ENCODE peak calls at places on chromosome 9, in four cellular contexts. M is heart left ventricle, Y is aorta, D is Caco-2. H is an unnamed sample.
A peak's percentile ranks its signal among the peaks of the same experiment; 100 is the strongest.

GRCh38 chr9:34070601-34071340 is 22.1 kb upstream of the UBAP2 start:
- DNase-seq in M (no peak), Y (no peak), D (no peak), H (no peak)

GRCh38 chr9:7095054-7095453 is 337.3 kb downstream of the KDM4C start:
- DNase-seq in M (no peak), Y (no peak), D (no peak), H (no peak)

GRCh38 chr9:91515074-91515687 is 91.5 kb upstream of the NFIL3 start:
- DNase-seq in M (peak; percentile 44), Y (peak; percentile 58), D (no peak), H (peak; percentile 58)

GRCh38 chr9:34896112-34896511 is 62.0 kb upstream of the PHF24 start:
- DNase-seq in M (no peak), Y (no peak), D (no peak), H (no peak)

GRCh38 chr9:3887798-3888495 is 362.1 kb upstream of the RFX3 start:
- DNase-seq in M (no peak), Y (no peak), D (no peak), H (no peak)

GRCh38 chr9:19102181-19102630 is 498 bp downstream of the HAUS6 start:
- DNase-seq in M (no peak), Y (no peak), D (peak; percentile 9), H (peak; percentile 53)

GRCh38 chr9:15357050-15357653 is 50.1 kb upstream of the TTC39B start:
- DNase-seq in M (no peak), Y (no peak), D (peak; percentile 29), H (no peak)

GRCh38 chr9:126389958-126390357 is 63.3 kb downstream of the MVB12B start:
- DNase-seq in M (no peak), Y (peak; percentile 29), D (no peak), H (no peak)

GRCh38 chr9:121399883-121400607 is 30.0 kb upstream of the STOM start:
- DNase-seq in M (no peak), Y (no peak), D (peak; percentile 54), H (no peak)

GRCh38 chr9:90485028-90485427 is 157.6 kb downstream of the DIRAS2 start:
- DNase-seq in M (no peak), Y (no peak), D (no peak), H (no peak)

GRCh38 chr9:18976368-18977238 is 56.4 kb downstream of the SAXO1 start:
- DNase-seq in M (no peak), Y (no peak), D (no peak), H (peak; percentile 81)

GRCh38 chr9:22528485-22528884 is 81.9 kb downstream of the DMRTA1 start:
- DNase-seq in M (no peak), Y (no peak), D (no peak), H (no peak)

GRCh38 chr9:15298362-15298761 is 8.7 kb downstream of the TTC39B start:
- DNase-seq in M (no peak), Y (no peak), D (no peak), H (no peak)

GRCh38 chr9:92325991-92326500 is 293 bp downstream of the CENPP start:
- DNase-seq in M (no peak), Y (no peak), D (no peak), H (no peak)

GRCh38 chr9:87256973-87257372 is 240.7 kb upstream of the DAPK1 start:
- DNase-seq in M (no peak), Y (no peak), D (no peak), H (no peak)

GRCh38 chr9:109556061-109556460 is 58.0 kb upstream of the PTPN3 start:
- DNase-seq in M (no peak), Y (no peak), D (peak; percentile 43), H (no peak)

GRCh38 chr9:107491081-107492053 is 1.8 kb upstream of the KLF4 start:
- DNase-seq in M (peak; percentile 63), Y (peak; percentile 67), D (no peak), H (no peak)
- H3K4me3 ChIP-seq in M (peak overlapping the region; percentile 75), Y (peak overlapping the region; percentile 27), D (no peak overlapping the region), H (no peak overlapping the region)

GRCh38 chr9:78146241-78146640 is 89.6 kb upstream of the CEP78 start:
- DNase-seq in M (no peak), Y (no peak), D (no peak), H (no peak)
- H3K9me3 ChIP-seq in M (no peaks in the 10 kb centered on the region), Y (peaks cover 2% of the 10 kb centered on the region), D (no peaks in the 10 kb centered on the region), H (no peaks in the 10 kb centered on the region)

DNA sequence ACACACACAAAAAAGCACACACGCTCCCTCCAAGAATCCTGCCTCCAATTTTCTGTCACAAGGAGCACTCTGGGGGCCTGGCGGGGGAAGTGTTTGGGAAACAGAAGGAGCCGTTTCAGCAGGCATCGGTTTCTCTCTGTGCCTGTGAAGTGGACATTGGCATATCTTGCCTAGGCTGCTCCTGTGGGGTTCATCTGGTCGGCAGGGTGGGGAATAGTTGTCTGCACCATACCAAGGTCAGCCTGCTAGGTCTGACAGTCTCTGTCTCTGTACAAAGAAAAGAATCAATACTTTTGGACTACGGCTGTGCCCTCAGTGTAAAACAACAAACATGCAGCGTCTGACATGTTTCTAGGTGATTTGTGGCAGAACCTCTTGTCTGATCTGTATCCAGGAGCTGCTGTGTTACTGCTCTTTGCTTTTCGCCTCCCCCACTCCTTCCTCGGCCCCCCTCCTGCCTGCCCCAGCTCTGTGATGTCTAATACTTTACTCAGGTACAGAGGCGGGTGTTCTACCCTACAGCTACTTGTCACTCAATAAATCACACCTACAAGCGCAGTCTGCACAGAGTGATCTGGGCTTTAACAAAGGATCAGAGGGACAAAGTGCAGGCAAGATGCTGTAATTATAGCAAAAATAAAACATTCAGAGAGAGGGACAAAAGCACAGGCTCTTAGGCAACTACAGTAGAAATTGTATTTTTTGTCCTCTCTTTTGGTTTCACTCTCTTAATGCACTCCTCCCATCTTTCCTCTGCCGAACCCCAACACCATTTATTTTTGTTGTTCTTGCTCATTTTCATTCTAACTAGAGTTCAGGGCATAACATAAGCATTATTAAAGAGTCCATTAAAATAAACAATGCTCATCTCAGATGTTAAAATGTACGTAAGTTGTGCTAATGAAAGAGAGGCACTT is 216.7 kb downstream of the BNC2 start:
- DNase-seq in M (no peak), Y (no peak), D (no peak), H (peak; percentile 58)
- H3K4me3 ChIP-seq in M (peak overlapping the region; percentile 28), Y (no peak overlapping the region), D (no peak overlapping the region), H (peak overlapping the region; percentile 36)

DNA sequence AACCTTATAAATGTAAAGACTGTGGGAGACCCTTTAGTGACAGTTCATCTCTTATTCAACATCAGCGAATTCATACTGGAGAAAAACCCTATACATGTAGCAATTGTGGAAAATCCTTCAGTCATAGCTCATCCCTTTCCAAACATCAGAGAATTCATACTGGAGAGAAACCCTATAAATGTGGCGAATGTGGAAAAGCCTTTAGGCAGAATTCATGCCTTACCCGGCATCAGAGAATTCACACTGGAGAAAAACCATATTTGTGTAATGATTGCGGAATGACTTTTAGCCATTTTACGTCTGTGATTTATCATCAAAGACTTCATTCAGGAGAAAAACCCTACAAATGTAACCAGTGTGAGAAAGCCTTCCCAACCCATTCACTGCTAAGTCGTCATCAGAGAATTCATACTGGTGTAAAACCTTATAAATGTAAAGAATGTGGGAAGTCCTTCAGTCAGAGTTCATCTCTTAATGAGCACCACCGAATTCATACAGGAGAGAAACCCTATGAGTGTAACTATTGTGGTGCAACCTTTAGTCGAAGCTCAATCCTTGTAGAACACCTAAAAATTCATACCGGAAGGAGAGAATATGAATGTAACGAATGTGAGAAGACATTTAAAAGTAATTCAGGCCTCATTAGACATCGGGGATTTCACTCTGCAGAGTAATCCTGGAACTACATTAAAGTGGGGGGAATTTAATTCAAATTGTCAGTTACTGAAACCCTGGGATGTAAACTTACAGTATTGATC is 17.7 kb downstream of the ZNF483 start:
- DNase-seq in M (no peak), Y (no peak), D (no peak), H (no peak)
- H3K9me3 ChIP-seq in M (peaks cover 100% of the 10 kb centered on the region), Y (peaks cover 17% of the 10 kb centered on the region), D (peaks cover 48% of the 10 kb centered on the region), H (peaks cover 59% of the 10 kb centered on the region)